ENCODE peak calls at places on chromosomes 16 and 17, in seven cellular contexts. One of them, this sample, is unnamed.

GRCh38 chr16:30534368-30535105 is at the start of gene ZNF747:
- DNase-seq in ascending aorta: peak; percentile 61
- DNase-seq in CD8-positive, alpha-beta memory T cell: peak; percentile 94
- DNase-seq in upper lobe of right lung: peak; percentile 96
- DNase-seq in MM.1S: peak; percentile 92
- DNase-seq in suprapubic skin: peak; percentile 94
- DNase-seq in effector memory CD4-positive, alpha-beta T cell: peak; percentile 81
- DNase-seq in this sample: peak; percentile 92

GRCh38 chr16:10965440-10966039 is 21.2 kb downstream of the CLEC16A start:
- DNase-seq in ascending aorta: no peak
- DNase-seq in CD8-positive, alpha-beta memory T cell: no peak
- DNase-seq in upper lobe of right lung: no peak
- DNase-seq in MM.1S: peak; percentile 95
- DNase-seq in suprapubic skin: no peak
- DNase-seq in effector memory CD4-positive, alpha-beta T cell: no peak
- DNase-seq in this sample: no peak

GRCh38 chr17:9259419-9259818 is 238.1 kb downstream of the NTN1 start:
- DNase-seq in ascending aorta: no peak
- DNase-seq in CD8-positive, alpha-beta memory T cell: no peak
- DNase-seq in upper lobe of right lung: no peak
- DNase-seq in MM.1S: no peak
- DNase-seq in suprapubic skin: no peak
- DNase-seq in effector memory CD4-positive, alpha-beta T cell: no peak
- DNase-seq in this sample: no peak

GRCh38 chr17:20095366-20096080 is 86.4 kb downstream of the SPECC1 start:
- DNase-seq in ascending aorta: no peak
- DNase-seq in CD8-positive, alpha-beta memory T cell: no peak
- DNase-seq in upper lobe of right lung: no peak
- DNase-seq in MM.1S: no peak
- DNase-seq in suprapubic skin: no peak
- DNase-seq in effector memory CD4-positive, alpha-beta T cell: no peak
- DNase-seq in this sample: peak; percentile 76

GRCh38 chr17:1764274-1764673 is 2.4 kb downstream of the SERPINF1 start:
- DNase-seq in ascending aorta: peak; percentile 41
- DNase-seq in CD8-positive, alpha-beta memory T cell: peak; percentile 71
- DNase-seq in upper lobe of right lung: peak; percentile 74
- DNase-seq in MM.1S: peak; percentile 96
- DNase-seq in suprapubic skin: peak; percentile 85
- DNase-seq in effector memory CD4-positive, alpha-beta T cell: peak; percentile 42
- DNase-seq in this sample: peak; percentile 74

GRCh38 chr16:78081341-78081740 is 18.1 kb upstream of the WWOX start:
- DNase-seq in ascending aorta: no peak
- DNase-seq in CD8-positive, alpha-beta memory T cell: no peak
- DNase-seq in upper lobe of right lung: no peak
- DNase-seq in MM.1S: no peak
- DNase-seq in suprapubic skin: no peak
- DNase-seq in effector memory CD4-positive, alpha-beta T cell: no peak
- DNase-seq in this sample: no peak

GRCh38 chr17:69018022-69018615 is 42.6 kb downstream of the ABCA9 start:
- DNase-seq in ascending aorta: no peak
- DNase-seq in CD8-positive, alpha-beta memory T cell: no peak
- DNase-seq in upper lobe of right lung: no peak
- DNase-seq in MM.1S: no peak
- DNase-seq in suprapubic skin: no peak
- DNase-seq in effector memory CD4-positive, alpha-beta T cell: no peak
- DNase-seq in this sample: no peak

GRCh38 chr16:73955255-73955654 is 341.4 kb upstream of the PSMD7 start:
- DNase-seq in ascending aorta: no peak
- DNase-seq in CD8-positive, alpha-beta memory T cell: no peak
- DNase-seq in upper lobe of right lung: no peak
- DNase-seq in MM.1S: no peak
- DNase-seq in suprapubic skin: no peak
- DNase-seq in effector memory CD4-positive, alpha-beta T cell: no peak
- DNase-seq in this sample: no peak

GRCh38 chr17:78257810-78258322 is 26.4 kb downstream of the TMEM235 start:
- DNase-seq in ascending aorta: no peak
- DNase-seq in CD8-positive, alpha-beta memory T cell: no peak
- DNase-seq in upper lobe of right lung: peak; percentile 71
- DNase-seq in MM.1S: peak; percentile 86
- DNase-seq in suprapubic skin: no peak
- DNase-seq in effector memory CD4-positive, alpha-beta T cell: no peak
- DNase-seq in this sample: no peak

GRCh38 chr16:72743011-72743761 is 304.7 kb downstream of the ZFHX3 start:
- DNase-seq in ascending aorta: no peak
- DNase-seq in CD8-positive, alpha-beta memory T cell: no peak
- DNase-seq in upper lobe of right lung: no peak
- DNase-seq in MM.1S: peak; percentile 33
- DNase-seq in suprapubic skin: no peak
- DNase-seq in effector memory CD4-positive, alpha-beta T cell: no peak
- DNase-seq in this sample: no peak

GRCh38 chr16:27226976-27227705 is 23.8 kb downstream of the KDM8 start:
- DNase-seq in ascending aorta: no peak
- DNase-seq in CD8-positive, alpha-beta memory T cell: no peak
- DNase-seq in upper lobe of right lung: no peak
- DNase-seq in MM.1S: no peak
- DNase-seq in suprapubic skin: no peak
- DNase-seq in effector memory CD4-positive, alpha-beta T cell: no peak
- DNase-seq in this sample: no peak

GRCh38 chr16:89331371-89332109 is 114.0 kb downstream of the ZNF778 start:
- DNase-seq in ascending aorta: no peak
- DNase-seq in CD8-positive, alpha-beta memory T cell: peak; percentile 74
- DNase-seq in upper lobe of right lung: peak; percentile 26
- DNase-seq in MM.1S: no peak
- DNase-seq in suprapubic skin: no peak
- DNase-seq in effector memory CD4-positive, alpha-beta T cell: no peak
- DNase-seq in this sample: no peak

GRCh38 chr17:82767041-82767754 is 15.3 kb downstream of the TBCD start:
- DNase-seq in ascending aorta: no peak
- DNase-seq in CD8-positive, alpha-beta memory T cell: no peak
- DNase-seq in upper lobe of right lung: no peak
- DNase-seq in MM.1S: no peak
- DNase-seq in suprapubic skin: no peak
- DNase-seq in effector memory CD4-positive, alpha-beta T cell: no peak
- DNase-seq in this sample: peak; percentile 58

GRCh38 chr16:77112701-77113100 is 78.3 kb upstream of the MON1B start:
- DNase-seq in ascending aorta: no peak
- DNase-seq in CD8-positive, alpha-beta memory T cell: no peak
- DNase-seq in upper lobe of right lung: no peak
- DNase-seq in MM.1S: no peak
- DNase-seq in suprapubic skin: no peak
- DNase-seq in effector memory CD4-positive, alpha-beta T cell: no peak
- DNase-seq in this sample: no peak

GRCh38 chr17:64118452-64118979 is 11.4 kb downstream of the ERN1 start:
- DNase-seq in ascending aorta: peak; percentile 13
- DNase-seq in CD8-positive, alpha-beta memory T cell: no peak
- DNase-seq in upper lobe of right lung: peak; percentile 73
- DNase-seq in MM.1S: no peak
- DNase-seq in suprapubic skin: no peak
- DNase-seq in effector memory CD4-positive, alpha-beta T cell: no peak
- DNase-seq in this sample: no peak

GRCh38 chr16:14302031-14302398 is 230.9 kb downstream of the MRTFB start:
- DNase-seq in ascending aorta: no peak
- DNase-seq in CD8-positive, alpha-beta memory T cell: no peak
- DNase-seq in upper lobe of right lung: peak; percentile 77
- DNase-seq in MM.1S: peak; percentile 74
- DNase-seq in suprapubic skin: no peak
- DNase-seq in effector memory CD4-positive, alpha-beta T cell: no peak
- DNase-seq in this sample: no peak

GRCh38 chr16:2278272-2278608 is 10.3 kb upstream of the RNPS1 start:
- DNase-seq in ascending aorta: no peak
- DNase-seq in CD8-positive, alpha-beta memory T cell: no peak
- DNase-seq in upper lobe of right lung: no peak
- DNase-seq in MM.1S: no peak
- DNase-seq in suprapubic skin: no peak
- DNase-seq in effector memory CD4-positive, alpha-beta T cell: no peak
- DNase-seq in this sample: no peak

GRCh38 chr16:50367777-50368409 is 895 bp downstream of the BRD7 start:
- DNase-seq in ascending aorta: no peak
- DNase-seq in CD8-positive, alpha-beta memory T cell: no peak
- DNase-seq in upper lobe of right lung: no peak
- DNase-seq in MM.1S: no peak
- DNase-seq in suprapubic skin: no peak
- DNase-seq in effector memory CD4-positive, alpha-beta T cell: no peak
- DNase-seq in this sample: no peak

GRCh38 chr16:3999479-3999868 is 116.8 kb downstream of the ADCY9 start:
- DNase-seq in ascending aorta: no peak
- DNase-seq in CD8-positive, alpha-beta memory T cell: no peak
- DNase-seq in upper lobe of right lung: no peak
- DNase-seq in MM.1S: no peak
- DNase-seq in suprapubic skin: no peak
- DNase-seq in effector memory CD4-positive, alpha-beta T cell: no peak
- DNase-seq in this sample: no peak

GRCh38 chr16:57801098-57801855 is 1.0 kb downstream of the KIFC3 start:
- DNase-seq in ascending aorta: no peak
- DNase-seq in CD8-positive, alpha-beta memory T cell: no peak
- DNase-seq in upper lobe of right lung: no peak
- DNase-seq in MM.1S: no peak
- DNase-seq in suprapubic skin: no peak
- DNase-seq in effector memory CD4-positive, alpha-beta T cell: no peak
- DNase-seq in this sample: no peak

GRCh38 chr16:67474551-67474950 is 6.4 kb downstream of the ATP6V0D1 start:
- DNase-seq in ascending aorta: no peak
- DNase-seq in CD8-positive, alpha-beta memory T cell: no peak
- DNase-seq in upper lobe of right lung: no peak
- DNase-seq in MM.1S: no peak
- DNase-seq in suprapubic skin: no peak
- DNase-seq in effector memory CD4-positive, alpha-beta T cell: no peak
- DNase-seq in this sample: no peak
- H3K4me1 ChIP-seq in ascending aorta: peaks cover 13% of the 10 kb centered on the region
- H3K4me1 ChIP-seq in CD8-positive, alpha-beta memory T cell: peaks cover 2% of the 10 kb centered on the region
- H3K4me1 ChIP-seq in upper lobe of right lung: peaks cover 75% of the 10 kb centered on the region
- H3K4me1 ChIP-seq in MM.1S: peaks cover 3% of the 10 kb centered on the region
- H3K4me1 ChIP-seq in suprapubic skin: peaks cover 60% of the 10 kb centered on the region
- H3K4me1 ChIP-seq in effector memory CD4-positive, alpha-beta T cell: peaks cover 2% of the 10 kb centered on the region
- H3K4me1 ChIP-seq in this sample: no peaks in the 10 kb centered on the region

DNA sequence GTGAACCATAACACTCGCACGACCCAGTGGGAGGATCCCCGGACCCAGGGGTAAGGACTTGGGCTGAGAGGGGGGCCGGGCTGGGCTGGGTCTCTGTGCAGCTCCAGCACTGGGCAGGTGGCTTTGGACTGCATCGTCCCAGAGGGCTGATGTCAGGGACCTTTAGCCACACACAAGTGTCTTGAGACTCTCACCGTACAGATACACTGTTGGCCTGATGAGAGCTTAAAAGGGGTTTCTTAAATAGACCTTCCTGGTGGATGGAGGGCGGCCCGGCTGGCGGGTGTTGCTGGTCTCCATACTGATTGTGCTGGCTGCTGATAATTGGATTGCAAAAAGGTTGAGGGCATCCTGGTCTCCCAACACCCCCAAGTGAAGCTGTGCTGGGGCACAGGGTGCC is 21.7 kb upstream of the CLEC18A start:
- DNase-seq in ascending aorta: no peak
- DNase-seq in CD8-positive, alpha-beta memory T cell: no peak
- DNase-seq in upper lobe of right lung: no peak
- DNase-seq in MM.1S: no peak
- DNase-seq in suprapubic skin: no peak
- DNase-seq in effector memory CD4-positive, alpha-beta T cell: no peak
- DNase-seq in this sample: no peak
- H3K4me1 ChIP-seq in ascending aorta: peaks cover 36% of the 10 kb centered on the region
- H3K4me1 ChIP-seq in CD8-positive, alpha-beta memory T cell: no peaks in the 10 kb centered on the region
- H3K4me1 ChIP-seq in upper lobe of right lung: no peaks in the 10 kb centered on the region
- H3K4me1 ChIP-seq in MM.1S: no peaks in the 10 kb centered on the region
- H3K4me1 ChIP-seq in suprapubic skin: peaks cover 36% of the 10 kb centered on the region
- H3K4me1 ChIP-seq in effector memory CD4-positive, alpha-beta T cell: no peaks in the 10 kb centered on the region
- H3K4me1 ChIP-seq in this sample: no peaks in the 10 kb centered on the region

DNA sequence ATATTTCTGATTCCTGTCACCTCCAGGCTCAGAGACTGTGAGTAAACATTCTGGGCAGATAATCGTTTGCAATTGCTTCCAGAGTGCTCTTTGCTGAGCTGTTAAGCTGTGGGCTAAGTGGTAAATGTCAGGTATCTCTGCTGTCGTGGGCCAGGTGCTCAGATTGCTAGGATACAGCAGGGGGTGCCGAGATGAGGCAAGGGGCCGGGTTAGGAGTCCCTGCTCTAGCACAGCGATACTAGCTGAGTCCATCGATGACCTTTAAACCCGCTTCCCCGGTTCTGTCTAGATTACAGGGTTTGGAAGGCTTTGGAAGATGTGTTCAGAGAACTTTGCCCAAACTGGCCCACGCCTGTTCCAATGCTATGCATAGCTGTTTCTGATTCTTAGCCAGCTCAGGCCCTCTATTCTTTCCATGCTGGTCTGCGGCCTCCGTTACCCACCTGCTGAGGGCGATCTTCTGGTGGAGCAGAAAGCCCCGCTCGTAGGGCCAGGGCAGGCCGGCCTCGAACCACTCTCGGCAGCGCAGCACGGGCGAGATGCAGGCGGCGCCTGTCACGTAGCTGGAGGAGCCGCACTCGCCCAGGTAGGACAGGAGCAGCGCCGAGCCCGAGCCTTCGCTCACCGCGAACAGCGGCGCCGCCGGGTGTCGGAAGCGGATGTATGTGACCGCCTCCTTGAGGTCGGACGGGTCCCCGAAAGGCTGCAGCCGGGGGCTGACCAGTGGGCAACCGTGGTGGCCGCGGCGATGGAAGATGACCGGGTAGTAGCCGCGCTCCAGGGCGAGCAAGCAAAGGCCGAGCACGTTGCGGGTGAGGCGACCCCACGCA is 979 bp downstream of the ABHD15 start:
- DNase-seq in ascending aorta: no peak
- DNase-seq in CD8-positive, alpha-beta memory T cell: peak; percentile 69
- DNase-seq in upper lobe of right lung: peak; percentile 83
- DNase-seq in MM.1S: peak; percentile 76
- DNase-seq in suprapubic skin: peak; percentile 74
- DNase-seq in effector memory CD4-positive, alpha-beta T cell: peak; percentile 30
- DNase-seq in this sample: no peak
- H3K4me1 ChIP-seq in ascending aorta: peaks cover 16% of the 10 kb centered on the region
- H3K4me1 ChIP-seq in CD8-positive, alpha-beta memory T cell: peaks cover 29% of the 10 kb centered on the region
- H3K4me1 ChIP-seq in upper lobe of right lung: peaks cover 50% of the 10 kb centered on the region
- H3K4me1 ChIP-seq in MM.1S: peaks cover 11% of the 10 kb centered on the region
- H3K4me1 ChIP-seq in suprapubic skin: peaks cover 53% of the 10 kb centered on the region
- H3K4me1 ChIP-seq in effector memory CD4-positive, alpha-beta T cell: peaks cover 26% of the 10 kb centered on the region
- H3K4me1 ChIP-seq in this sample: peaks cover 53% of the 10 kb centered on the region

GRCh38 chr17:17091276-17091675 is 49.0 kb downstream of the MPRIP start:
- DNase-seq in ascending aorta: no peak
- DNase-seq in CD8-positive, alpha-beta memory T cell: no peak
- DNase-seq in upper lobe of right lung: peak; percentile 48
- DNase-seq in MM.1S: no peak
- DNase-seq in suprapubic skin: no peak
- DNase-seq in effector memory CD4-positive, alpha-beta T cell: no peak
- DNase-seq in this sample: no peak

GRCh38 chr17:17090642-17091103 is 48.4 kb downstream of the MPRIP start:
- DNase-seq in ascending aorta: no peak
- DNase-seq in CD8-positive, alpha-beta memory T cell: peak; percentile 16
- DNase-seq in upper lobe of right lung: peak; percentile 70
- DNase-seq in MM.1S: no peak
- DNase-seq in suprapubic skin: no peak
- DNase-seq in effector memory CD4-positive, alpha-beta T cell: no peak
- DNase-seq in this sample: no peak

GRCh38 chr17:17093764-17094163 is 51.5 kb downstream of the MPRIP start:
- DNase-seq in ascending aorta: no peak
- DNase-seq in CD8-positive, alpha-beta memory T cell: peak; percentile 6
- DNase-seq in upper lobe of right lung: peak; percentile 13
- DNase-seq in MM.1S: no peak
- DNase-seq in suprapubic skin: no peak
- DNase-seq in effector memory CD4-positive, alpha-beta T cell: no peak
- DNase-seq in this sample: no peak

GRCh38 chr17:17089796-17090641 is 47.8 kb downstream of the MPRIP start:
- DNase-seq in ascending aorta: no peak
- DNase-seq in CD8-positive, alpha-beta memory T cell: peak; percentile 10
- DNase-seq in upper lobe of right lung: peak; percentile 37
- DNase-seq in MM.1S: no peak
- DNase-seq in suprapubic skin: no peak
- DNase-seq in effector memory CD4-positive, alpha-beta T cell: no peak
- DNase-seq in this sample: peak; percentile 4

GRCh38 chr17:17091856-17092756 is 49.8 kb downstream of the MPRIP start:
- DNase-seq in ascending aorta: no peak
- DNase-seq in CD8-positive, alpha-beta memory T cell: no peak
- DNase-seq in upper lobe of right lung: peak; percentile 30
- DNase-seq in MM.1S: no peak
- DNase-seq in suprapubic skin: no peak
- DNase-seq in effector memory CD4-positive, alpha-beta T cell: no peak
- DNase-seq in this sample: no peak
- H3K4me1 ChIP-seq in ascending aorta: peaks cover 31% of the 10 kb centered on the region
- H3K4me1 ChIP-seq in CD8-positive, alpha-beta memory T cell: peaks cover 21% of the 10 kb centered on the region
- H3K4me1 ChIP-seq in upper lobe of right lung: peaks cover 48% of the 10 kb centered on the region
- H3K4me1 ChIP-seq in MM.1S: no peaks in the 10 kb centered on the region
- H3K4me1 ChIP-seq in suprapubic skin: peaks cover 76% of the 10 kb centered on the region
- H3K4me1 ChIP-seq in effector memory CD4-positive, alpha-beta T cell: peaks cover 13% of the 10 kb centered on the region
- H3K4me1 ChIP-seq in this sample: peaks cover 30% of the 10 kb centered on the region